ENCODE peak calls at places on chromosomes 13 and 19, in eight cellular contexts. A is adrenal gland, O is heart left ventricle, W is sigmoid colon, X is transverse colon, L is body of pancreas, G is breast epithelium, H is tibial nerve. K is an unnamed sample.

GRCh38 chr13:92716749-92717148 is 509.9 kb upstream of the GPC6 start:
- DNase-seq in G (no peak), O (no peak), A (no peak), L (no peak), H (no peak), X (no peak), W (no peak), K (no peak)

GRCh38 chr19:42629191-42629590 is 34.5 kb upstream of the CEACAM8 start:
- DNase-seq in W (no peak), X (no peak), H (no peak), G (no peak), O (no peak), L (no peak), A (no peak), K (no peak)

GRCh38 chr19:48818234-48818823 is 7.5 kb upstream of the BCAT2 start:
- DNase-seq in L (peak; percentile 97), X (peak; percentile 41), O (no peak), H (no peak), G (no peak), A (no peak), W (no peak), K (no peak)

GRCh38 chr19:18674616-18675015 is 8.9 kb upstream of the CRTC1 start:
- DNase-seq in W (peak; percentile 92), H (no peak), G (no peak), A (no peak), O (peak; percentile 65), X (peak; percentile 22), L (no peak), K (no peak)

GRCh38 chr13:42219051-42219450 is 52.9 kb upstream of the AKAP11 start:
- DNase-seq in L (no peak), X (no peak), H (no peak), A (no peak), O (no peak), G (no peak), W (no peak), K (no peak)

GRCh38 chr19:5251096-5252065 is 89.2 kb downstream of the PTPRS start:
- DNase-seq in L (no peak), H (no peak), A (no peak), W (no peak), X (no peak), O (no peak), G (no peak), K (no peak)

GRCh38 chr13:113852536-113853517 is 11.0 kb downstream of the GAS6 start:
- DNase-seq in W (no peak), O (peak; percentile 16), X (no peak), G (peak; percentile 12), H (no peak), A (no peak), L (peak; percentile 1), K (no peak)

GRCh38 chr19:46408611-46409039 is 4.7 kb downstream of the CCDC8 start:
- DNase-seq in O (no peak), A (peak; percentile 91), W (peak; percentile 93), L (peak; percentile 59), H (no peak), G (peak; percentile 75), X (peak; percentile 51), K (no peak)

GRCh38 chr19:20664917-20665781 is 3.8 kb upstream of the ZNF626 start:
- DNase-seq in G (no peak), H (no peak), L (no peak), O (peak; percentile 21), X (no peak), A (no peak), W (no peak), K (no peak)

GRCh38 chr19:44648536-44649370 is 5.0 kb downstream of the PVR start:
- DNase-seq in A (peak; percentile 82), L (no peak), X (no peak), H (no peak), O (peak; percentile 57), W (no peak), G (no peak), K (no peak)

GRCh38 chr19:7670150-7670784 is 1.4 kb downstream of the RETN start:
- DNase-seq in O (no peak), A (no peak), L (no peak), H (no peak), W (no peak), X (no peak), G (no peak), K (no peak)

DNA sequence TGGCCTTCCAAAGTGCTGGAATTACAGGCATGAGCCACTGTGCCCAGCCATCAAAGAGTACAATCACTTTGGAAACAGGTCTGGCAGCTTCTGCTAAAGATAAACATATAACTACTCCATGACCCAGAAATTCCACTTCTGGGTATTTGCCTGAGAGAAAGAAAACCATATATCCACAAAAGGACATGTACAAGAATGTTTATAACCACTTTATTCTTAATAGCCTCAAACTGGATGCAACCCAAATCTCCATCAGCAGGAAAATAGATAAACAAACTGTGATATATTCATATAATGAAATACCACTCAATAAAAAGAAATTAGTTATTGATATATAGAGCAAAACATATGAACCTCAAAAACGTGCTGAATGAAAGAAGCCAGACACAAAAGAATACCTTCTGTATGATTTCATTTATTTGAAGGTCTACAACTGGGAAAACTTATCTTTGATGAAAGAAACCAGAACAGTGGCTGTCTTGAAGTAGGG is 40.5 kb downstream of the TEX26 start:
- DNase-seq in L (no peak), W (no peak), G (no peak), O (no peak), X (no peak), H (no peak), A (no peak), K (no peak)
- TF ChIP-seq POLR2A in L (no peak), W (no peak), G (no peak), O (no peak), X (no peak), H (no peak), A (no peak), K (no peak)

GRCh38 chr13:98576215-98576945 is 527 bp downstream of the STK24 start:
- DNase-seq in O (peak; percentile 66), W (peak; percentile 82), G (peak; percentile 50), A (peak; percentile 61), X (peak; percentile 70), H (no peak), L (peak; percentile 50), K (no peak)

GRCh38 chr13:98576963-98577822 is at the start of gene STK24:
- DNase-seq in X (peak; percentile 78), O (peak; percentile 85), L (peak; percentile 72), G (peak; percentile 45), W (peak; percentile 86), H (no peak), A (peak; percentile 66), K (no peak)

GRCh38 chr13:98575009-98575866 is 1.7 kb downstream of the STK24 start:
- DNase-seq in H (no peak), W (no peak), A (no peak), X (no peak), L (no peak), G (no peak), O (no peak), K (no peak)

GRCh38 chr13:98577823-98578285 is 947 bp upstream of the STK24 start:
- DNase-seq in O (no peak), H (no peak), L (peak; percentile 17), W (no peak), G (no peak), A (no peak), X (no peak), K (no peak)

DNA sequence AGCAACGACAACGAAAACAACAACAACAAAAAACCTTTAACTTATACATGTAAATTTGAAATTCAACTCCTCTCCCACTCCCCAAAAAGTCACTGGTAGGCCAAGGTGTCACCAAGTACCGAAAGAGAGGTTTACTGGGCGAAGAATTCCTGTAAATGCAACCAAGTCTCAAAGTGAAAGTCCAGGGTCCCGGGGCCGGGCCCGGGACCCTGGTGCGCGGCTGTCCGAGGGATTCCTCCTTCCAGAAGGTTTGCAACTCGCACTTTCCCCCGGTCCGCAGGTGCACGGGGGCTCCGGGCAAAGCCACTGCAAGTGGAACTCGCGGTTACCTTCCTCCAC is 1.1 kb downstream of the STK24 start:
- DNase-seq in W (no peak), X (no peak), H (no peak), O (no peak), G (no peak), L (no peak), A (no peak), K (no peak)
- H3K4me1 ChIP-seq in W (peaks cover 48% of the 10 kb centered on the region), X (peaks cover 51% of the 10 kb centered on the region), H (peaks cover 36% of the 10 kb centered on the region), O (peaks cover 54% of the 10 kb centered on the region), G (peaks cover 8% of the 10 kb centered on the region), L (peaks cover 51% of the 10 kb centered on the region), A (peaks cover 49% of the 10 kb centered on the region), K (peaks cover 37% of the 10 kb centered on the region)

GRCh38 chr19:57814505-57815246 is at the start of gene ZNF552:
- DNase-seq in L (peak; percentile 95), A (peak; percentile 92), O (peak; percentile 88), G (peak; percentile 86), W (peak; percentile 92), H (peak; percentile 43), X (peak; percentile 90), K (peak; percentile 40)
- TF ChIP-seq POLR2A in L (peak; percentile 90), A (peak; percentile 97), O (peak; percentile 93), G (no peak), W (peak; percentile 30), H (peak; percentile 41), X (peak; percentile 92), K (no peak)

GRCh38 chr19:54517483-54517882 is 14.9 kb downstream of the LAIR2 start:
- DNase-seq in A (peak; percentile 47), O (peak; percentile 59), L (peak; percentile 54), H (no peak), X (peak; percentile 37), G (peak; percentile 19), W (no peak), K (no peak)

GRCh38 chr19:54518844-54519243 is 16.2 kb downstream of the LAIR2 start:
- DNase-seq in H (no peak), O (no peak), A (no peak), W (no peak), L (no peak), X (no peak), G (no peak), K (no peak)

GRCh38 chr19:54521860-54522513 is 19.4 kb downstream of the LAIR2 start:
- DNase-seq in G (no peak), L (no peak), W (no peak), A (no peak), X (no peak), H (no peak), O (no peak), K (no peak)

GRCh38 chr19:54523403-54523802 is 20.8 kb downstream of the LAIR2 start:
- DNase-seq in A (no peak), O (no peak), W (no peak), H (no peak), G (no peak), X (no peak), L (no peak), K (no peak)

DNA sequence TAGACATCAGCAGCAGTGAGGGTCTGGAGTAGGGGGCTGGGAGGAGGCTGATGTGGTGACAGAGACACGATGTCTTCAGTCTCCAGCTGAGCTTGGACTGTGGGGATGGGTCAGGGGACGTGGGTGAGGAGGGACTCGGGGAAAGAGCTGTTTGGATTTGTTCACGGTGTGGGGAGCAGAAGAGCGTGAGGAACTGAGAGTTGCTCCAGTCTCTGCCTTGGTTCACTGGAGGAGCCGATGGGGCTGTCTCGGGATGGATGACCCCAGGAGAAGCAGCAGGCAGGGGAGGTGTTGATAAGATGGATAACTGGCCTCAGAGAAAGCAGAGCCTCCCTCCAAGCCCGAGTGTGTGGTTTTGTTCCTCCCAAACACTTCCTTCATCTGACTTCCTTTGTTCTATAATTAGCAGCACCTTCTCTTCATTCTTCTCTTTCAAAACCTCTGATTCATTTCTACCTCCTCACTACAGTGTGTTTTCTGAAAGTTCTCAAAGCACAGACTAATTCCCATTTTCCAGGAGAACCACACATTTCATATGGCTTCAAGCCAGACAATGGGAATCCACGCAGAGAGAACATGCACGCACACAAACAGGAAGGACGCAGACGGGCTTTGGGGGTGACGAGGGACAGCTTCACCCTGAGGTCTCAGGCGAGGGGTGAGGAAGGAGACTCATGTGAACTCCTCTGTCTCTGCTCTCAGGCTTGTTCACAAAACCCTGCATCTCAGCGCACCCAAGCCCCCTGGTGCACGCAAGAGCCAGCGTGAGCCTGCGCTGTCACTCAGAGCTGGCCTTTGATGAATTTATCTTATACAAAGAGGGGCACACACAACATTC is 18.6 kb downstream of the LAIR2 start:
- DNase-seq in X (no peak), H (no peak), O (no peak), L (no peak), G (no peak), W (no peak), A (no peak), K (no peak)
- H3K4me1 ChIP-seq in X (no peaks in the 10 kb centered on the region), H (no peaks in the 10 kb centered on the region), O (no peaks in the 10 kb centered on the region), L (no peaks in the 10 kb centered on the region), G (no peaks in the 10 kb centered on the region), W (no peaks in the 10 kb centered on the region), A (no peaks in the 10 kb centered on the region), K (no peaks in the 10 kb centered on the region)